ENCODE peak calls at places on chromosomes 4 and X, in four cellular contexts. M, Z, W and I are unnamed samples.
A peak's percentile ranks its signal among the peaks of the same experiment; 100 is the strongest.

GRCh38 chr4:100977274-100977673 is 370.1 kb downstream of the PPP3CA start:
- DNase-seq in M (no peak), Z (no peak), W (no peak), I (no peak)

GRCh38 chr4:182789588-182789987 is 127.6 kb downstream of the DCTD start:
- DNase-seq in M (no peak), Z (no peak), W (no peak), I (no peak)

GRCh38 chr4:121658125-121658524 is 38.7 kb downstream of the ANXA5 start:
- DNase-seq in M (no peak), Z (no peak), W (no peak), I (no peak)

GRCh38 chrX:108261541-108262218 is 170.1 kb downstream of the ATG4A start:
- DNase-seq in M (no peak), Z (no peak), W (no peak), I (no peak)

GRCh38 chrX:104173841-104174240 is 7.6 kb downstream of the FAM199X start:
- DNase-seq in M (no peak), Z (no peak), W (no peak), I (no peak)

GRCh38 chrX:39854772-39855747 is 242.7 kb downstream of the BCOR start:
- DNase-seq in M (no peak), Z (peak; percentile 82), W (no peak), I (no peak)

GRCh38 chr4:37889849-37890500 is 909 bp upstream of the TBC1D1 start:
- DNase-seq in M (peak; percentile 85), Z (no peak), W (no peak), I (peak; percentile 19)

GRCh38 chrX:71095033-71095432 is 618 bp upstream of the FOXO4 start:
- DNase-seq in M (no peak), Z (no peak), W (no peak), I (peak; percentile 39)

GRCh38 chrX:120450163-120450562 is 18.9 kb downstream of the LAMP2 start:
- DNase-seq in M (no peak), Z (no peak), W (no peak), I (peak; percentile 44)